ENCODE peak calls at places on chromosomes 5 and 9, in four cellular contexts. One of them, this sample, is unnamed.

GRCh38 chr5:122723606-122724352 is 51.1 kb upstream of the SNX2 start:
- DNase-seq in tibial nerve: no peak
- DNase-seq in HFFc6: peak; percentile 73
- DNase-seq in cardiac fibroblast: peak; percentile 58
- DNase-seq in this sample: no peak

GRCh38 chr5:77152441-77152840 is 58.0 kb upstream of the PDE8B start:
- DNase-seq in HFFc6: no peak
- DNase-seq in tibial nerve: no peak
- DNase-seq in cardiac fibroblast: no peak
- DNase-seq in this sample: no peak

GRCh38 chr5:94469889-94470288 is 148.5 kb downstream of the KIAA0825 start:
- DNase-seq in HFFc6: peak; percentile 25
- DNase-seq in cardiac fibroblast: peak; percentile 18
- DNase-seq in tibial nerve: no peak
- DNase-seq in this sample: no peak

GRCh38 chr9:113673726-113674125 is 202.4 kb upstream of the ZNF618 start:
- DNase-seq in cardiac fibroblast: peak; percentile 26
- DNase-seq in HFFc6: peak; percentile 36
- DNase-seq in tibial nerve: no peak
- DNase-seq in this sample: no peak

GRCh38 chr5:94745786-94746730 is 127.6 kb downstream of the SLF1 start:
- DNase-seq in HFFc6: no peak
- DNase-seq in tibial nerve: no peak
- DNase-seq in cardiac fibroblast: peak; percentile 19
- DNase-seq in this sample: no peak

GRCh38 chr5:66788556-66788955 is 192.4 kb downstream of the MAST4 start:
- DNase-seq in cardiac fibroblast: no peak
- DNase-seq in HFFc6: no peak
- DNase-seq in tibial nerve: no peak
- DNase-seq in this sample: no peak

GRCh38 chr5:8457187-8458037 is 588.5 kb downstream of the MTRR start:
- DNase-seq in cardiac fibroblast: peak; percentile 99
- DNase-seq in tibial nerve: peak; percentile 85
- DNase-seq in HFFc6: peak; percentile 99
- DNase-seq in this sample: peak; percentile 86

GRCh38 chr9:86181379-86182315 is 77.8 kb downstream of the C9orf153 start:
- DNase-seq in tibial nerve: no peak
- DNase-seq in HFFc6: no peak
- DNase-seq in cardiac fibroblast: no peak
- DNase-seq in this sample: no peak

GRCh38 chr9:99235874-99236627 is 14.0 kb downstream of the SEC61B start:
- DNase-seq in HFFc6: no peak
- DNase-seq in tibial nerve: no peak
- DNase-seq in cardiac fibroblast: no peak
- DNase-seq in this sample: peak; percentile 32

GRCh38 chr9:137479315-137479861 is 20.3 kb upstream of the NSMF start:
- DNase-seq in tibial nerve: no peak
- DNase-seq in cardiac fibroblast: no peak
- DNase-seq in HFFc6: peak; percentile 6
- DNase-seq in this sample: no peak

GRCh38 chr9:38371495-38371894 is 21.0 kb upstream of the ALDH1B1 start:
- DNase-seq in tibial nerve: no peak
- DNase-seq in HFFc6: peak; percentile 29
- DNase-seq in cardiac fibroblast: peak; percentile 19
- DNase-seq in this sample: no peak

GRCh38 chr9:113957778-113958430 is 81.8 kb downstream of the ZNF618 start:
- DNase-seq in tibial nerve: no peak
- DNase-seq in HFFc6: peak; percentile 93
- DNase-seq in cardiac fibroblast: peak; percentile 85
- DNase-seq in this sample: no peak

GRCh38 chr5:113236536-113237308 is 198.1 kb downstream of the TSSK1B start:
- DNase-seq in tibial nerve: no peak
- DNase-seq in HFFc6: no peak
- DNase-seq in cardiac fibroblast: no peak
- DNase-seq in this sample: no peak

GRCh38 chr5:135482383-135482933 is 30.3 kb upstream of the TIFAB start:
- DNase-seq in cardiac fibroblast: no peak
- DNase-seq in tibial nerve: no peak
- DNase-seq in HFFc6: no peak
- DNase-seq in this sample: peak; percentile 73

DNA sequence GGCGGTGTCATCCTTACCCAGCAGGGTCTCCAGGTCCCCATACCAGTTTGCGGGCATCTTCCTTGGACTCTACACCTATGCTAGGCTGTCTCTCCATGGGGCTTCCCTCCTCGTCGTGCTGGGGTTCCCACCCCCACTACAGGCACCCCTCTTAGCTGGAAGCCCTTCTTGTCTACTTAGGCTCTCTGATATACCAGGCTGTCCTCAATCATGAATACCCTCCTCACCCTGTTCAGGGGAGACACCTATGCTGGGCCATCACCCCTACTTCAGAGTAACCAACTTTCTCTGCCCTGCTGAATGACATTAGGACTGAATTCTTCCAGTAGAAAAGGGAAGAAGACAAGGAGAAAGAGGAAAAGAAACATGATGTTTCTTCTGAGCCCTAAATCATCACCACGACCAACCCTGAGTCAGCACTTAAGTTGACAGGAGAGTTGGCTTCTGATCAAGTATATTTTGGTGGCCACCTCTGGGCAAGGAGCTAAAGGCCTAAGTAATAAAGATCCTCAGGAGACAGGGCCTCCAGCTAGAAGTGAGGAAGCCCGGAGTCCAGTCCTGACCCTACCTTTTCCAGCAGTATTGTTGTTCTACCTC is 115.3 kb downstream of the GCNT1 start:
- DNase-seq in HFFc6: no peak
- DNase-seq in tibial nerve: no peak
- DNase-seq in cardiac fibroblast: peak; percentile 22
- DNase-seq in this sample: peak; percentile 40
- TF ChIP-seq CTCF in HFFc6: no peak
- TF ChIP-seq CTCF in tibial nerve: no peak
- TF ChIP-seq CTCF in cardiac fibroblast: no peak
- TF ChIP-seq CTCF in this sample: no peak

DNA sequence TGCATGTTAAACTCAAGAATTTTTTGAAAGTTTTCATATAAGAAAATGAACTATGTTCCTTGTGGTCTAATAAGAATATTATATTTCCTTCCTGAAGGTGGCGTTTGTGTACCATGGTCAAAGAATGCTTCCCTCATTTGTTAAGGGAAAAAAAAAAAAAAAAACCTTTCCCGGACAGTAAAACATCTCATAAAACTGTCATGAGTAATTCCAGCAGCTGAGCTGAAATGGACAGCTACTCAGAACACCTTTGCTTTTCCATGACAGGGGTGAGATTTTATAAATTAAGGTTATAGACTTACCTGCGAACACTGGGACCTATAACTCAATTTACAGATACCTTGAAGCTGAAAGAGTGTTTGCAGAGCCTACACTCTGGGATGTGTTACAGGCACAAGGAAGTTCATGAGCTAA is 113.2 kb upstream of the RANBP3L start:
- DNase-seq in HFFc6: peak; percentile 51
- DNase-seq in tibial nerve: no peak
- DNase-seq in cardiac fibroblast: peak; percentile 75
- DNase-seq in this sample: peak; percentile 22
- TF ChIP-seq CTCF in HFFc6: peak; percentile 86
- TF ChIP-seq CTCF in tibial nerve: peak; percentile 62
- TF ChIP-seq CTCF in cardiac fibroblast: peak; percentile 35
- TF ChIP-seq CTCF in this sample: no peak

DNA sequence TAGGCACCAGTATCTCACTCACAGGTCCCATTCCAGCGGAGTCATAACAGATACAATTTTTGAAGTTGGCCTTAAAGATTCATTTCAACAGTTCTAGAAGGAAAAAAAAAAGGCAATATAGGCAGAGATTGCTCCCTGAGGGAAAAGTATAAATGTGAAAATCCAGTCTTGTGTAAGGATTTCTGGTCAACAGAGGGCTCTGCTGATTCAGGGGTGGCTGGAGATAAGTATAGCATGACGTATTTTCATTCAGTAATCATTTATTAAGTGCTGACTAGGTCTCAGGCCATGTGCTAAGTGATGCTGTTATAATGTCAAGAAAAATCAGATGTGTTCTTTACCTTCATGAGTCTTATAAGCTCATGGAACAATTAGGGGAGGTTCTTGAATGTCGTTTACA is 377.3 kb upstream of the MEF2C start:
- DNase-seq in HFFc6: peak; percentile 8
- DNase-seq in tibial nerve: no peak
- DNase-seq in cardiac fibroblast: peak; percentile 17
- DNase-seq in this sample: no peak
- TF ChIP-seq CTCF in HFFc6: peak; percentile 42
- TF ChIP-seq CTCF in tibial nerve: no peak
- TF ChIP-seq CTCF in cardiac fibroblast: no peak
- TF ChIP-seq CTCF in this sample: no peak

GRCh38 chr5:45796959-45797553 is 100.9 kb upstream of the HCN1 start:
- DNase-seq in HFFc6: no peak
- DNase-seq in cardiac fibroblast: no peak
- DNase-seq in tibial nerve: no peak
- DNase-seq in this sample: peak; percentile 6
- TF ChIP-seq CTCF in HFFc6: peak; percentile 57
- TF ChIP-seq CTCF in cardiac fibroblast: peak; percentile 32
- TF ChIP-seq CTCF in tibial nerve: no peak
- TF ChIP-seq CTCF in this sample: peak; percentile 41

DNA sequence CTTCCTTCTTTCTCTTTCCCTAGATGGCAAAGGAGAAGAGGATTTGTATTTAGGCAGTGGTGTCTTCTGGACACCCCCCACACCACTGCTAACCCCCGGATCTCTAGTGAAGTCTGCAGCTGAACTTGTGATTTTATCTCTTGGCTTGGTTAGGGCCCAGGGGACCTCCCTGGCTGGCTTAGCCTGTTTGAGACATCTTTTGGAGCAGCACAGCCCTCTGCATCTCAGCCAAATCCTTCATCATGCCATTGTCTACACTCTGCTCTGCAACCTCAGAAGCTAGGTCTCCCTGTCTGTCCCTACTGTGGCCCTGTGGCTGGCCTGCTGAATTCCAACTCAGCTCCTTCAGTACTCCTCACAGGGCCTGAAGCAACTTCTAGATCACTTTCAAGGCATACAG is 81.7 kb downstream of the MUSK start:
- DNase-seq in cardiac fibroblast: peak; percentile 66
- DNase-seq in HFFc6: no peak
- DNase-seq in tibial nerve: peak; percentile 49
- DNase-seq in this sample: no peak
- TF ChIP-seq CTCF in cardiac fibroblast: no peak
- TF ChIP-seq CTCF in HFFc6: no peak
- TF ChIP-seq CTCF in tibial nerve: no peak
- TF ChIP-seq CTCF in this sample: no peak

GRCh38 chr9:108400267-108400666 is 455.5 kb downstream of the ACTL7B start:
- DNase-seq in tibial nerve: no peak
- DNase-seq in HFFc6: no peak
- DNase-seq in cardiac fibroblast: no peak
- DNase-seq in this sample: no peak
- TF ChIP-seq CTCF in tibial nerve: no peak
- TF ChIP-seq CTCF in HFFc6: peak; percentile 26
- TF ChIP-seq CTCF in cardiac fibroblast: peak; percentile 20
- TF ChIP-seq CTCF in this sample: no peak

This sample was measured in HL-60.